ENCODE peak calls at places on chromosome 2, in nine cellular contexts. I is T-helper 17 cell; J is psoas muscle; U is right cardiac atrium; D is left lung; P is natural killer cell treated with Interleukin-12 subunit alpha and Interleukin-12 subunit beta and Interleukin-15 and Interleukin-18, amount 100 ng/mL, for 72 hours; G is T-cell; S is CD4-positive, alpha-beta T cell; O is activated B cell treated with CpG ODN at 0.5 μM for 24 hours. V is an unnamed sample.

GRCh38 chr2:171344182-171344581 is 89.6 kb downstream of the METTL8 start:
- ATAC-seq in I (no peak), J (no peak), U (no peak), D (no peak), P (no peak), G (no peak), S (no peak), O (no peak), V (no peak)

GRCh38 chr2:64260093-64260808 is 116.0 kb upstream of the PELI1 start:
- ATAC-seq in I (no peak), J (no peak), U (no peak), D (no peak), P (no peak), G (no peak), S (no peak), O (peak), V (no peak)

GRCh38 chr2:101329026-101329425 is 20.5 kb upstream of the RNF149 start:
- ATAC-seq in I (peak), J (no peak), U (no peak), D (no peak), P (peak), G (peak), S (peak), O (no peak), V (no peak)

GRCh38 chr2:159224061-159224813 is 62.3 kb downstream of the WDSUB1 start:
- ATAC-seq in I (no peak), J (no peak), U (no peak), D (peak), P (no peak), G (no peak), S (no peak), O (no peak), V (no peak)

GRCh38 chr2:117786520-117786919 is 28.0 kb upstream of the DDX18 start:
- ATAC-seq in I (no peak), J (no peak), U (no peak), D (no peak), P (no peak), G (no peak), S (no peak), O (no peak), V (no peak)

GRCh38 chr2:175726213-175726612 is 275.9 kb downstream of the LNPK start:
- ATAC-seq in I (no peak), J (no peak), U (no peak), D (no peak), P (no peak), G (no peak), S (no peak), O (no peak), V (no peak)

GRCh38 chr2:133063792-133064191 is 393.8 kb upstream of the LYPD1 start:
- ATAC-seq in I (no peak), J (no peak), U (no peak), D (peak), P (no peak), G (no peak), S (no peak), O (no peak), V (no peak)

GRCh38 chr2:6945087-6945813 is 28.0 kb downstream of the RNF144A start:
- ATAC-seq in I (no peak), J (no peak), U (no peak), D (no peak), P (no peak), G (no peak), S (no peak), O (no peak), V (peak)

GRCh38 chr2:70340921-70341765 is 39.3 kb upstream of the FAM136A start:
- ATAC-seq in I (peak), J (no peak), U (peak), D (peak), P (no peak), G (peak), S (peak), O (no peak), V (no peak)

GRCh38 chr2:196758474-196759377 is 40.8 kb downstream of the GTF3C3 start:
- ATAC-seq in I (no peak), J (no peak), U (peak), D (peak), P (no peak), G (no peak), S (no peak), O (no peak), V (no peak)

GRCh38 chr2:190698895-190699294 is 50.0 kb downstream of the NAB1 start:
- ATAC-seq in I (no peak), J (no peak), U (no peak), D (no peak), P (no peak), G (no peak), S (no peak), O (no peak), V (no peak)

GRCh38 chr2:4782647-4783046 is 909.5 kb upstream of the SOX11 start:
- ATAC-seq in I (no peak), J (no peak), U (no peak), D (no peak), P (no peak), G (no peak), S (no peak), O (no peak), V (no peak)

GRCh38 chr2:239380831-239381708 is 19.8 kb downstream of the HDAC4 start:
- ATAC-seq in I (peak), J (no peak), U (no peak), D (peak), P (peak), G (peak), S (peak), O (peak), V (peak)